ENCODE peak calls at places on chromosomes 6 and 20, in ten cellular contexts. T is fibroblast of lung; J is body of pancreas; K is stomach; Y is tibial nerve; R is breast epithelium; P is mesendoderm; I is naive thymus-derived CD4-positive, alpha-beta T cell; W is psoas muscle; M is OCI-LY7. F is an unnamed sample. For H3K4me1, the result is how much of the 10 kb centered on the place peaks cover.

GRCh38 chr20:48384147-48384818 is 443.5 kb downstream of the PREX1 start:
- DNase-seq in T (no peak), J (no peak), K (no peak), Y (no peak), R (no peak), P (peak), I (no peak), W (no peak), M (peak), F (no peak)

GRCh38 chr6:111263837-111264236 is 176.5 kb downstream of the SLC16A10 start:
- DNase-seq in T (peak), J (no peak), K (no peak), Y (no peak), R (no peak), P (no peak), I (no peak), W (no peak), M (no peak), F (peak)

GRCh38 chr20:44098256-44098630 is 88.7 kb downstream of the JPH2 start:
- DNase-seq in T (no peak), J (no peak), K (no peak), Y (no peak), R (no peak), P (no peak), I (no peak), W (no peak), M (no peak), F (no peak)

GRCh38 chr20:48047453-48047852 is 262.2 kb upstream of the SULF2 start:
- DNase-seq in T (no peak), J (no peak), K (no peak), Y (no peak), R (no peak), P (no peak), I (no peak), W (no peak), M (no peak), F (peak)

GRCh38 chr6:169000022-169000421 is 253.6 kb downstream of the THBS2 start:
- DNase-seq in T (no peak), J (no peak), K (no peak), Y (no peak), R (no peak), P (no peak), I (no peak), W (no peak), M (no peak), F (no peak)

GRCh38 chr6:149847943-149848267 is 16.3 kb downstream of the LRP11 start:
- DNase-seq in T (no peak), J (no peak), K (no peak), Y (no peak), R (no peak), P (no peak), I (no peak), W (no peak), M (no peak), F (no peak)

GRCh38 chr20:5168582-5169396 is 42.0 kb downstream of the CDS2 start:
- DNase-seq in T (peak), J (peak), K (no peak), Y (no peak), R (no peak), P (peak), I (no peak), W (no peak), M (peak), F (peak)

GRCh38 chr6:70369332-70369950 is 43.9 kb upstream of the FAM135A start:
- DNase-seq in T (peak), J (peak), K (peak), Y (peak), R (peak), P (peak), I (peak), W (peak), M (peak), F (peak)

GRCh38 chr6:33417127-33417902 is 592 bp downstream of the CUTA start:
- DNase-seq in T (peak), J (no peak), K (no peak), Y (no peak), R (no peak), P (peak), I (peak), W (no peak), M (no peak), F (no peak)

GRCh38 chr20:64030371-64031134 is 5.4 kb upstream of the C20orf204 start:
- DNase-seq in T (no peak), J (no peak), K (no peak), Y (no peak), R (no peak), P (no peak), I (no peak), W (no peak), M (no peak), F (no peak)

GRCh38 chr6:1391692-1392309 is 2.4 kb downstream of the FOXF2 start:
- DNase-seq in T (no peak), J (no peak), K (no peak), Y (no peak), R (no peak), P (no peak), I (no peak), W (no peak), M (no peak), F (no peak)

GRCh38 chr20:38082894-38083293 is 49.3 kb downstream of the RPRD1B start:
- DNase-seq in T (no peak), J (no peak), K (no peak), Y (no peak), R (no peak), P (no peak), I (no peak), W (no peak), M (no peak), F (no peak)

GRCh38 chr20:5863040-5863811 is 87.1 kb downstream of the TRMT6 start:
- DNase-seq in T (peak), J (peak), K (no peak), Y (no peak), R (no peak), P (no peak), I (no peak), W (peak), M (no peak), F (peak)

GRCh38 chr6:112781236-112781635 is 434.1 kb downstream of the RFPL4B start:
- DNase-seq in T (peak), J (no peak), K (no peak), Y (no peak), R (no peak), P (peak), I (no peak), W (no peak), M (no peak), F (peak)

GRCh38 chr6:153553627-153554026 is 422.5 kb upstream of the RGS17 start:
- DNase-seq in T (peak), J (no peak), K (no peak), Y (no peak), R (no peak), P (peak), I (no peak), W (no peak), M (no peak), F (peak)

GRCh38 chr20:43983359-43983758 is 68.7 kb downstream of the TOX2 start:
- DNase-seq in T (no peak), J (no peak), K (no peak), Y (no peak), R (no peak), P (peak), I (no peak), W (no peak), M (peak), F (peak)

GRCh38 chr6:33822575-33823395 is 19.0 kb upstream of the MLN start:
- DNase-seq in T (no peak), J (no peak), K (no peak), Y (no peak), R (no peak), P (peak), I (no peak), W (no peak), M (peak), F (peak)

GRCh38 chr6:41678511-41679084 is 40.3 kb downstream of the MDFI start:
- DNase-seq in T (no peak), J (no peak), K (no peak), Y (no peak), R (no peak), P (no peak), I (no peak), W (no peak), M (no peak), F (no peak)

GRCh38 chr20:56380375-56380774 is 11.6 kb downstream of the AURKA start:
- DNase-seq in T (peak), J (no peak), K (no peak), Y (no peak), R (no peak), P (no peak), I (no peak), W (no peak), M (no peak), F (no peak)

GRCh38 chr6:137240168-137240567 is 21.0 kb upstream of the IFNGR1 start:
- DNase-seq in T (peak), J (peak), K (no peak), Y (no peak), R (peak), P (no peak), I (no peak), W (peak), M (no peak), F (no peak)

GRCh38 chr6:138500867-138501446 is 1.7 kb upstream of the NHSL1 start:
- DNase-seq in T (no peak), J (no peak), K (no peak), Y (no peak), R (no peak), P (no peak), I (no peak), W (no peak), M (no peak), F (no peak)

GRCh38 chr6:82987951-82988350 is 77.7 kb downstream of the UBE3D start:
- DNase-seq in T (no peak), J (no peak), K (no peak), Y (no peak), R (no peak), P (no peak), I (no peak), W (no peak), M (no peak), F (no peak)

GRCh38 chr20:18609741-18610140 is 21.9 kb downstream of the DTD1 start:
- DNase-seq in T (no peak), J (no peak), K (no peak), Y (no peak), R (no peak), P (no peak), I (no peak), W (no peak), M (no peak), F (no peak)

GRCh38 chr20:48686238-48687096 is 141.3 kb downstream of the PREX1 start:
- DNase-seq in T (peak), J (no peak), K (peak), Y (no peak), R (no peak), P (no peak), I (no peak), W (peak), M (no peak), F (peak)

GRCh38 chr6:37602360-37602759 is 95.3 kb downstream of the MDGA1 start:
- DNase-seq in T (peak), J (no peak), K (no peak), Y (no peak), R (no peak), P (no peak), I (no peak), W (no peak), M (no peak), F (no peak)

GRCh38 chr6:13466304-13467215 is 20.8 kb downstream of the GFOD1 start:
- DNase-seq in T (peak), J (no peak), K (no peak), Y (no peak), R (no peak), P (no peak), I (no peak), W (no peak), M (no peak), F (no peak)
- H3K4me1 ChIP-seq in T (under half), J (under half), K (under half), Y (under half), R (under half), P (under half), I (under half), W (under half), M (half or more), F (under half)

GRCh38 chr6:140790109-140790508 is 1342.6 kb upstream of the GJE1 start:
- DNase-seq in T (no peak), J (no peak), K (no peak), Y (no peak), R (no peak), P (no peak), I (no peak), W (no peak), M (no peak), F (no peak)
- H3K4me3 ChIP-seq in T (no peak), J (no peak), K (no peak), Y (no peak), R (no peak), P (no peak), I (no peak), W (no peak), M (no peak), F (no peak)

GRCh38 chr20:25223765-25224720 is 23.8 kb upstream of the PYGB start:
- DNase-seq in T (no peak), J (no peak), K (peak), Y (no peak), R (no peak), P (no peak), I (no peak), W (no peak), M (no peak), F (no peak)
- H3K4me1 ChIP-seq in T (under half), J (under half), K (under half), Y (under half), R (under half), P (under half), I (under half), W (under half), M (under half), F (under half)

GRCh38 chr20:8130840-8131526 is 1.1 kb upstream of the PLCB1 start:
- DNase-seq in T (no peak), J (no peak), K (no peak), Y (no peak), R (no peak), P (no peak), I (no peak), W (no peak), M (no peak), F (no peak)
- H3K4me3 ChIP-seq in T (peak), J (no peak), K (peak), Y (peak), R (peak), P (no peak), I (no peak), W (peak), M (peak), F (no peak)

GRCh38 chr20:62925420-62926228 is 681 bp downstream of the DIDO1 start:
- DNase-seq in T (peak), J (peak), K (peak), Y (no peak), R (no peak), P (peak), I (peak), W (peak), M (peak), F (peak)
- H3K4me1 ChIP-seq in T (under half), J (half or more), K (half or more), Y (half or more), R (half or more), P (under half), I (half or more), W (half or more), M (half or more), F (under half)

GRCh38 chr20:346033-346639 is 775 bp upstream of the NRSN2 start:
- DNase-seq in T (no peak), J (no peak), K (no peak), Y (no peak), R (no peak), P (no peak), I (no peak), W (no peak), M (no peak), F (no peak)
- H3K4me3 ChIP-seq in T (peak), J (peak), K (peak), Y (peak), R (peak), P (no peak), I (no peak), W (peak), M (no peak), F (peak)

DNA sequence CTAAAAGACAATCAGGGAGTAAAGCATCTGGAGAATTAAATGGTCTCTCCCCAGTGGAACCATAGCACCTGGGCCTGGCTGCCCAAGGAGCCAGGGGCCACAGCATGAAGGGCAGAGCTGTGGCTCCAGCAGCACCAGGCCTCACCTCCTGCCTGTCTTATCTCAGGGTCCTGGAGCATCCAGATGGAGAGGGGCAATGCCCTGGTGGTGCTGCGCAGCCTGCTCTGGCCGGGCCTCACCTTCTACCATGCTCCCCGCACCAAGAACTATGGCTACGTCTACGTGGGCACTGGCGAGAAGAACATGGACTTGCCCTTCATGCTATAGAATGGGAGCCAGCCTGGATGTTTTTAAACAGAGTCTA is 17.0 kb downstream of the MRPS18A start:
- DNase-seq in T (no peak), J (no peak), K (no peak), Y (no peak), R (no peak), P (no peak), I (no peak), W (no peak), M (no peak), F (no peak)
- H3K4me1 ChIP-seq in T (under half), J (half or more), K (under half), Y (under half), R (under half), P (under half), I (under half), W (half or more), M (under half), F (under half)

GRCh38 chr6:151241853-151242252 is 2.1 kb downstream of the AKAP12 start:
- DNase-seq in T (no peak), J (no peak), K (no peak), Y (no peak), R (no peak), P (no peak), I (no peak), W (no peak), M (no peak), F (no peak)

GRCh38 chr6:151240036-151240685 is 394 bp downstream of the AKAP12 start:
- DNase-seq in T (peak), J (peak), K (peak), Y (peak), R (peak), P (peak), I (no peak), W (peak), M (no peak), F (peak)

GRCh38 chr6:151240861-151241642 is 1.3 kb downstream of the AKAP12 start:
- DNase-seq in T (peak), J (peak), K (peak), Y (peak), R (no peak), P (peak), I (no peak), W (peak), M (no peak), F (peak)

GRCh38 chr6:151239603-151240035 is at the start of gene AKAP12:
- DNase-seq in T (peak), J (peak), K (no peak), Y (peak), R (no peak), P (peak), I (no peak), W (peak), M (no peak), F (no peak)

GRCh38 chr6:151242420-151242841 is 2.7 kb downstream of the AKAP12 start:
- DNase-seq in T (no peak), J (no peak), K (no peak), Y (no peak), R (no peak), P (peak), I (no peak), W (no peak), M (no peak), F (peak)
- H3K4me3 ChIP-seq in T (no peak), J (no peak), K (no peak), Y (no peak), R (peak), P (no peak), I (no peak), W (peak), M (no peak), F (no peak)

F was measured in A673.